ENCODE peak calls at places on chromosomes 2 and 18, in eight cellular contexts. C is stomach, U is Panc1, J is esophagus muscularis mucosa, Y is GM23338, T is pancreas, I is HCT116, R is mesendoderm. W is an unnamed sample. For H3K27me3 and H3K36me3, the result is how much of the 10 kb centered on the place peaks cover.

GRCh38 chr2:164538250-164538866 is 82.9 kb downstream of the GRB14 start:
- DNase-seq in C (no peak), U (no peak), J (no peak), Y (peak), T (no peak), I (peak), R (peak), W (no peak)

GRCh38 chr18:8601277-8602032 is 7.8 kb upstream of the RAB12 start:
- DNase-seq in C (no peak), U (no peak), J (no peak), Y (no peak), T (no peak), I (no peak), R (no peak), W (no peak)

GRCh38 chr2:54106631-54107454 is 8.6 kb upstream of the ACYP2 start:
- DNase-seq in C (peak), U (no peak), J (peak), Y (peak), T (no peak), I (peak), R (peak), W (no peak)

GRCh38 chr2:65292461-65293127 is 65.0 kb downstream of the ACTR2 start:
- DNase-seq in C (no peak), U (no peak), J (no peak), Y (peak), T (no peak), I (no peak), R (no peak), W (no peak)

GRCh38 chr2:118119158-118119715 is 31.0 kb downstream of the INSIG2 start:
- DNase-seq in C (no peak), U (no peak), J (no peak), Y (no peak), T (no peak), I (no peak), R (no peak), W (peak)

GRCh38 chr18:59451073-59451472 is 92.0 kb upstream of the LMAN1 start:
- DNase-seq in C (no peak), U (no peak), J (no peak), Y (no peak), T (no peak), I (no peak), R (no peak), W (no peak)

GRCh38 chr18:74598350-74599001 is 806 bp downstream of the ZNF407 start:
- DNase-seq in C (peak), U (no peak), J (peak), Y (peak), T (peak), I (peak), R (peak), W (peak)

GRCh38 chr2:42860518-42861094 is 68.2 kb upstream of the HAAO start:
- DNase-seq in C (no peak), U (no peak), J (no peak), Y (no peak), T (no peak), I (no peak), R (no peak), W (no peak)

GRCh38 chr2:8595428-8595805 is 86.4 kb upstream of the ID2 start:
- DNase-seq in C (no peak), U (no peak), J (no peak), Y (no peak), T (no peak), I (no peak), R (no peak), W (no peak)

DNA sequence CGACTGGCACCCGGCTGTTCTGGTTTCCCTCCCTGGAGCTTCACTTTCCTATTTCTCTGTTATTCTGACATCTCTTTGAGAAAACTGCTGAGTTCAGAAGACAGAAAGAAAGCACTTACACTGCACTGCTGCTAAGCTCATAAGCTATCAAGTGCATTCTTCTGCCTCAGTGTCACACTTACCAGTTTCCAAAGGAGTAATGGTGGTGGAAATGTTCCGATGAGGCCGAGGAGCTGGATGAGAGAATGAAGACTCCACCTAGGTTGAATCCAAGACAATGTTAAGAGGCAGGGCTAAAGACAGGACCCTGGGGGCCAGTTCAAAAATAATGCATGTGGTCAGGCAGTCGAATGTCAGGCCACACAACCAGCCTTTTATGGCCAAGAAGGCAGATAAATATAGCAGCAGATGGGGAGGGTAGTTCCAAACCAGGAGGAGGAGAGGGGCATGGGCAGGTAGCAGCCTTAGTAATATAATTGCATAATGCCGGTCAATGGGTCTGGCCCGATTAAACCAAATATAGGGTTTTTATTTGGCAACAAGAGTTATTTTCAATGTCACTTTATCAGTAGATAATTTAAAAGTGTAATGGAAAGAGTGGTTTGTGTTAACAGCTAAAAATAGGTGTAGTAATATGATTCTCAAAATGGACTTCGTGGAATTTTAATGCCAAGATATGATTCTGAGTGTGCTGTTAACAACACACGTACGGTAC is at the start of gene MYOM1:
- DNase-seq in C (no peak), U (no peak), J (peak), Y (no peak), T (no peak), I (no peak), R (peak), W (no peak)
- H3K4me3 ChIP-seq in C (peak), U (no peak), J (peak), Y (no peak), T (peak), I (no peak), R (no peak), W (no peak)

GRCh38 chr2:207565736-207566135 is 36.0 kb downstream of the CREB1 start:
- DNase-seq in C (no peak), U (no peak), J (no peak), Y (no peak), T (no peak), I (no peak), R (no peak), W (no peak)
- H3K27me3 ChIP-seq in C (under half), U (under half), J (under half), Y (under half), T (under half), I (under half), R (under half), W (under half)

DNA sequence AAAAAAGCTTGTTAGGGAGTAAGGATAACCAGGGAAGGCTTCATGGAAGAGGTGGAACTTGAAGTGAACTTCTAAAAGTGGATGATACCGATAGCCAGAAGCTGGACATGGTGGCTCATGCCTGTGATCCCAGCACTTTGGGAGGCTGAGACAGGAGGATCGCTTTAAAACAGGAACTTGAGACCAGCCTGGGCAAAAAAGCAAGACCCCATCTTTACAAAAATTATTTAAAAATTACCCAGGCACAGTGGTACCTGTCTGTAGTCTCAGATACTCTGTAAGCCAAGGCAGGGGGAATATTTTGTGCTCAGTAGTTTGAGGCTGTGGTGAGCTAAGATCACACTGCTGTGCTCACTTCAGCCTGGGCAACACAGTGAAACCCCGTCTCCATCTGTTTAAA is 10.2 kb downstream of the PAPOLG start:
- DNase-seq in C (no peak), U (no peak), J (no peak), Y (no peak), T (no peak), I (no peak), R (no peak), W (no peak)
- H3K36me3 ChIP-seq in C (under half), U (under half), J (half or more), Y (under half), T (under half), I (under half), R (under half), W (under half)

GRCh38 chr18:45686892-45687611 is 36.9 kb upstream of the SLC14A1 start:
- DNase-seq in C (no peak), U (no peak), J (no peak), Y (no peak), T (no peak), I (no peak), R (no peak), W (peak)

GRCh38 chr18:45688834-45689233 is 35.1 kb upstream of the SLC14A1 start:
- DNase-seq in C (no peak), U (no peak), J (no peak), Y (no peak), T (no peak), I (no peak), R (no peak), W (no peak)

GRCh38 chr18:45689386-45689785 is 34.6 kb upstream of the SLC14A1 start:
- DNase-seq in C (no peak), U (no peak), J (no peak), Y (no peak), T (no peak), I (no peak), R (no peak), W (no peak)

GRCh38 chr18:45688113-45688512 is 35.9 kb upstream of the SLC14A1 start:
- DNase-seq in C (no peak), U (no peak), J (no peak), Y (no peak), T (no peak), I (no peak), R (no peak), W (no peak)

DNA sequence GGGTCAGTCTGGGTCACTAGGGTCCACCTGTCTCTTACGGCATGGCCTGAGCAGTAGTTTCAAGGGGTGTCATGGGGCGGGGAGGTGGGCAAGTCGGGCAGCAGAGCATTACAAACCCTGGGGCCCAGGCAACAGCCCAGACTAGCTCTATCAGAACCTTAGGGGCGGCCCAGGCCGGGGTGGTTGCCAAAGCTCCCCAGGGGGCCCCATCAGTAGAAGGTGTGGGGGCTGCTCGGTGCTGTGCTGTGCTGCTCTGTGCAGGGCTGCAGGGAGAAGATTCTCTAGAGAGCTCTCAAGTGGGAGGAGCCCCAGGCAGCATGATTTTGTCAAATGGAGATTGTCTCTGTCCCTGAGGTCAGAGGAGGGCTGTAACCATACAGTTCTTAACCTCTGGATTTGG is 36.4 kb upstream of the SLC14A1 start:
- DNase-seq in C (no peak), U (no peak), J (no peak), Y (no peak), T (no peak), I (no peak), R (no peak), W (no peak)
- H3K4me3 ChIP-seq in C (no peak), U (no peak), J (no peak), Y (no peak), T (no peak), I (no peak), R (no peak), W (no peak)

GRCh38 chr2:170404846-170405245 is 226.9 kb downstream of the MYO3B start:
- DNase-seq in C (no peak), U (no peak), J (no peak), Y (no peak), T (no peak), I (no peak), R (no peak), W (no peak)

GRCh38 chr2:170411660-170412059 is 233.7 kb downstream of the MYO3B start:
- DNase-seq in C (no peak), U (no peak), J (no peak), Y (peak), T (no peak), I (no peak), R (no peak), W (no peak)

GRCh38 chr2:170405326-170405725 is 227.4 kb downstream of the MYO3B start:
- DNase-seq in C (no peak), U (no peak), J (no peak), Y (no peak), T (no peak), I (no peak), R (no peak), W (no peak)

GRCh38 chr2:170409164-170409535 is 231.2 kb downstream of the MYO3B start:
- DNase-seq in C (peak), U (no peak), J (no peak), Y (peak), T (peak), I (peak), R (peak), W (peak)

DNA sequence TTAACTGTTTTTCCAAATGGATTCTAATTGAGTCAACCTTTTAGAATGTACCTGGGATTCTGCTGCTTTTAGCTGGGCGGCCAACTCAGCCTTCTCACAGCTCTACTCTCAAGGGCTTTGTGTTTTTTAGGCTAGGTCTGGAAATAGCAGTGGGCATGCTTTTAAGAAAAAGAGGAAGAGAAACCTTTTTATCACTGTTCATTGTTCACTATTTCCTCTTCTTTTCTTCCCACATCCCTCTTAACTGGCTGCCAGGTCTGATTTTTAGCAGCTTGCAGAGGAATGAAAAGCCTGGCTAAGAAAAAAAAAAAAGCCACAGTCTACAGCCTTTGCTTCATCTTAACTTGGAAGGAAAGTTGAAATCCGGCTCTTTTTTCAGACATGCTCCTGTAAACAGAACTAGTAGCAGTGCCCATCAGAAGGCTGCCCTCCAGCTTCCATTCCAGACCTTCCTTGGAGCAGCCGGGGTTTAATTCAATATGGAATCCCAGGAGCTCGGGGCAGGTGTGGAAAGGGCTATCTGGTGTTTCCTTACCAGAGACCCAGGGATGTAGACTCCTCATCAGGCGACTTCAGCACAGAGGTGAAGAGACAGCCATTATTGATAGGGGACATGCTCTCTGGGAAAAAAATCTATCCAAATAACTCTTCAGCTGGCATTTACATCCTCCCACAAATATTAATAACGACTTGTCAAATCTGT is 230.7 kb downstream of the MYO3B start:
- DNase-seq in C (no peak), U (no peak), J (no peak), Y (no peak), T (no peak), I (no peak), R (no peak), W (no peak)
- H3K27me3 ChIP-seq in C (under half), U (under half), J (under half), Y (under half), T (under half), I (under half), R (under half), W (under half)

GRCh38 chr2:130870161-130870485 is 33.4 kb downstream of the ARHGEF4 start:
- DNase-seq in C (no peak), U (no peak), J (no peak), Y (no peak), T (no peak), I (no peak), R (no peak), W (no peak)

GRCh38 chr2:130869441-130870160 is 32.9 kb downstream of the ARHGEF4 start:
- DNase-seq in C (peak), U (no peak), J (no peak), Y (no peak), T (no peak), I (no peak), R (no peak), W (no peak)

GRCh38 chr2:130871843-130872242 is 35.1 kb downstream of the ARHGEF4 start:
- DNase-seq in C (no peak), U (no peak), J (no peak), Y (no peak), T (no peak), I (no peak), R (no peak), W (no peak)

GRCh38 chr2:130872276-130873125 is 35.8 kb downstream of the ARHGEF4 start:
- DNase-seq in C (no peak), U (no peak), J (no peak), Y (no peak), T (no peak), I (no peak), R (no peak), W (no peak)

DNA sequence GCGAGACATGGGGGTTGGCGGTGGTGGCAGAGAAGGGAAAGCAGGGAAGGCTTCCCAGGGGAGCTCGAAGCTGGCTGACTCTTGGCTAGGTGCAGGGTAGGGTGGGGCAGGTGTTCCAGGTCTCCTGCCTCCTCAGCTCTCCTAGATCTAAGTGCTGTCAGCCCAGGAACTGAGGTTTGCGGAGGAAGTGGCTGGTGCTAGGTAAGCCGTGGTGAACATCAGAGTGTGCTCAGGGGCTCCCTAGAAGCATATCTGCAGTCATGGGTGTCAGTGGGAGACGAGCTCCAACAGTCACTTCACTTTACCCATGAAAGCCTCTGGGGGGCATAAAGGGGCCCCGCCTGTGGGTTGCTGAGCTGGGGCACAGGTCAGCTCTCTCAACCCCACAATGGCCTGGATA is 34.1 kb downstream of the ARHGEF4 start:
- DNase-seq in C (no peak), U (no peak), J (no peak), Y (no peak), T (no peak), I (no peak), R (no peak), W (no peak)
- H3K36me3 ChIP-seq in C (under half), U (under half), J (under half), Y (under half), T (under half), I (under half), R (under half), W (under half)

DNA sequence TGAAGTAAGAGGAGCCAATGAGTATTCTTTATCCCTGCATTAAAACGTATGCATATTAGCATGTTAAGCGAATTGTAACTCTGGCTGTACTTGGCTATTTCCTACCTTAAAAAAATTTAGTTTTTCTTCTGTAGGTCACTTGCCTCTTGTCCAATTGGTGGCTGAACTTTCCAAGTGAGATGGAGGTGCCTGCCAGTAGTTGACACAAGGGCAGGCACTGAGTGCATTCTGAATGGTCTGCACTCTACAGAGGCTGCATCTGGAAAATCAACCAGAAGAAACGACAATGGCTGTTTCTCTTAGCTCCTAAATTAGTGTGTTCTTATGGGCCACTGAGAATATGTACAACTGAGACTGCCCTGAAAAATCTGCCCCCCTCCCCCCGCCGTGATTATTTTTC is 160.8 kb downstream of the PRPF40A start:
- DNase-seq in C (no peak), U (no peak), J (no peak), Y (no peak), T (no peak), I (no peak), R (no peak), W (no peak)
- H3K4me3 ChIP-seq in C (no peak), U (no peak), J (no peak), Y (no peak), T (no peak), I (no peak), R (no peak), W (no peak)

DNA sequence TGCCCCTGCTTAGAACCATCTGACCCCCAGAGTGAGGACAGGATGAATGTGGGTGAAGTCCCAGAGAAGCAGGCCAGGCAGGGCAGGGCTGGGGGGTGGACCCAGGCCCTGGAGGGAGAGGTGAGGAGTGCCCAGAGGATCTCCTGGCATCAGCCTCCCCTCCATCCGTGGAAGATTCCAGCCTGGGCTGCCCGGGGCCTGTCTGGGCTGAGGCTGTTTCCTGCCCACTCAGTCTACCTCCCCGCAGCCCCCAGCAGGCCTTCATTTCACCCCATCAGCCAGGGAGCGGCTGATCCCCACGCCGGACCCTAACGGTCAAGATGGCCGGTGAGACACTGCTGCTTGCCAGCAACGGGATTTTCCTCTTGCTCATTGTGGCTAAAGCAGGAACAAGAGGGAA is 35.3 kb upstream of the OTOF start:
- DNase-seq in C (no peak), U (no peak), J (no peak), Y (no peak), T (no peak), I (no peak), R (no peak), W (no peak)
- H3K27me3 ChIP-seq in C (under half), U (under half), J (under half), Y (under half), T (under half), I (under half), R (under half), W (under half)

DNA sequence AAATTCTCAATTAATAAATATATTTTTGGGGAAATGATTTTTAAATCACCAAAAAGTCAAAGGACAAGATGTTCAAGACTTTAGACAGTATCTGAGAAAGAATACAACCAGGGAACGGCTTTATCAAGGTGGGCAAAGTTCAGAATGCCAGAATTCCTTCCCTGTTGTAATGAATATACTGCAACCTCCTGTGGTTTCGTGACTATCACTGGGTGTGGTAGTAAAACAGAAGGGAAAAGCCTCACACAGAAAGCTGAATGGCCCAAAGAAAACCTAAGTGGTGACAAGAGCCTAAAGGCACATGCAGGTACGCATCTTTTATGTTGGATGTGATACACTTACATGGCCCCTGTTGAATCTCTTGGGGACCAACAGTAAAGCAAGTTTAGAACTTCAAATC is 37.1 kb downstream of the MBD2 start:
- DNase-seq in C (no peak), U (no peak), J (no peak), Y (peak), T (no peak), I (no peak), R (no peak), W (no peak)
- H3K36me3 ChIP-seq in C (under half), U (under half), J (under half), Y (under half), T (under half), I (under half), R (under half), W (under half)